ENCODE peak calls at places on chromosomes 6 and 20, in four cellular contexts. D, S, N and M are unnamed samples.

GRCh38 chr20:9408422-9409300 is 105.7 kb upstream of the LAMP5 start:
- DNase-seq in D (no peak), S (no peak), N (no peak), M (no peak)

GRCh38 chr6:32970413-32971244 is 2.2 kb downstream of the BRD2 start:
- DNase-seq in D (peak), S (peak), N (peak), M (peak)

GRCh38 chr6:38603966-38604365 is 35.8 kb downstream of the BTBD9 start:
- DNase-seq in D (no peak), S (no peak), N (no peak), M (no peak)

GRCh38 chr20:35541783-35542662 is at the start of gene ERGIC3:
- DNase-seq in D (peak), S (peak), N (peak), M (peak)

GRCh38 chr6:27138837-27139752 is 108.4 kb upstream of the PRSS16 start:
- DNase-seq in D (peak), S (no peak), N (peak), M (peak)

GRCh38 chr6:135227758-135228157 is 46.6 kb downstream of the MYB start:
- DNase-seq in D (no peak), S (no peak), N (no peak), M (no peak)

GRCh38 chr6:79646006-79646405 is 14.9 kb downstream of the SH3BGRL2 start:
- DNase-seq in D (no peak), S (no peak), N (no peak), M (no peak)

GRCh38 chr6:56349196-56349595 is 101.8 kb upstream of the COL21A1 start:
- DNase-seq in D (no peak), S (no peak), N (no peak), M (no peak)

GRCh38 chr6:29531668-29532067 is 27.9 kb downstream of the UBD start:
- DNase-seq in D (no peak), S (no peak), N (no peak), M (no peak)

GRCh38 chr6:157317129-157317814 is 6.0 kb downstream of the TMEM242 start:
- DNase-seq in D (no peak), S (peak), N (no peak), M (peak)

GRCh38 chr20:36571564-36572504 is 1.6 kb upstream of the TGIF2 start:
- DNase-seq in D (no peak), S (peak), N (no peak), M (no peak)

GRCh38 chr6:150627601-150628012 is 27.9 kb downstream of the PLEKHG1 start:
- DNase-seq in D (no peak), S (no peak), N (no peak), M (no peak)

GRCh38 chr20:62758226-62758912 is 37.9 kb upstream of the MRGBP start:
- DNase-seq in D (no peak), S (no peak), N (no peak), M (no peak)

GRCh38 chr20:2871111-2871465 is 2.2 kb upstream of the PTPRA start:
- DNase-seq in D (no peak), S (no peak), N (no peak), M (no peak)

GRCh38 chr6:7419065-7419464 is 29.5 kb downstream of the RIOK1 start:
- DNase-seq in D (no peak), S (peak), N (no peak), M (no peak)

GRCh38 chr6:13447949-13448724 is 39.3 kb downstream of the GFOD1 start:
- DNase-seq in D (no peak), S (no peak), N (no peak), M (no peak)

GRCh38 chr6:134482585-134483346 is 164.9 kb upstream of the SGK1 start:
- DNase-seq in D (no peak), S (no peak), N (no peak), M (no peak)

GRCh38 chr6:165556116-165556843 is 106.8 kb downstream of the PDE10A start:
- DNase-seq in D (no peak), S (peak), N (no peak), M (no peak)

GRCh38 chr6:34865107-34865506 is 22.7 kb downstream of the TAF11 start:
- DNase-seq in D (no peak), S (no peak), N (peak), M (no peak)

GRCh38 chr6:155026366-155027045 is 31.4 kb downstream of the TIAM2 start:
- DNase-seq in D (no peak), S (peak), N (no peak), M (peak)

GRCh38 chr6:166619912-166620311 is 7.1 kb downstream of the RPS6KA2 start:
- DNase-seq in D (no peak), S (no peak), N (peak), M (no peak)

GRCh38 chr6:15063253-15063853 is 182.5 kb upstream of the JARID2 start:
- DNase-seq in D (no peak), S (peak), N (no peak), M (no peak)

GRCh38 chr6:41508479-41508878 is 37.7 kb upstream of the FOXP4 start:
- DNase-seq in D (no peak), S (no peak), N (no peak), M (no peak)

GRCh38 chr20:967796-968742 is 34.0 kb downstream of the RSPO4 start:
- DNase-seq in D (peak), S (peak), N (peak), M (no peak)

GRCh38 chr20:58714923-58715708 is 22.5 kb downstream of the NPEPL1 start:
- DNase-seq in D (no peak), S (no peak), N (peak), M (no peak)

GRCh38 chr6:139250296-139251274 is 41.2 kb downstream of the TXLNB start:
- DNase-seq in D (no peak), S (peak), N (peak), M (peak)

GRCh38 chr6:157323924-157324276 is 581 bp upstream of the TMEM242 start:
- DNase-seq in D (no peak), S (peak), N (peak), M (peak)

GRCh38 chr20:48739395-48740268 is 88.2 kb downstream of the PREX1 start:
- DNase-seq in D (no peak), S (no peak), N (peak), M (no peak)

GRCh38 chr6:13024616-13025015 is 303.7 kb downstream of the TBC1D7 start:
- DNase-seq in D (no peak), S (no peak), N (no peak), M (no peak)

GRCh38 chr6:20600831-20601230 is 66.6 kb downstream of the CDKAL1 start:
- DNase-seq in D (no peak), S (no peak), N (peak), M (no peak)

GRCh38 chr6:46491201-46491788 is at the start of gene RCAN2:
- DNase-seq in D (no peak), S (peak), N (peak), M (peak)
- TF ChIP-seq PBX3 in D (no peak), S (no peak), N (no peak), M (no peak)

DNA sequence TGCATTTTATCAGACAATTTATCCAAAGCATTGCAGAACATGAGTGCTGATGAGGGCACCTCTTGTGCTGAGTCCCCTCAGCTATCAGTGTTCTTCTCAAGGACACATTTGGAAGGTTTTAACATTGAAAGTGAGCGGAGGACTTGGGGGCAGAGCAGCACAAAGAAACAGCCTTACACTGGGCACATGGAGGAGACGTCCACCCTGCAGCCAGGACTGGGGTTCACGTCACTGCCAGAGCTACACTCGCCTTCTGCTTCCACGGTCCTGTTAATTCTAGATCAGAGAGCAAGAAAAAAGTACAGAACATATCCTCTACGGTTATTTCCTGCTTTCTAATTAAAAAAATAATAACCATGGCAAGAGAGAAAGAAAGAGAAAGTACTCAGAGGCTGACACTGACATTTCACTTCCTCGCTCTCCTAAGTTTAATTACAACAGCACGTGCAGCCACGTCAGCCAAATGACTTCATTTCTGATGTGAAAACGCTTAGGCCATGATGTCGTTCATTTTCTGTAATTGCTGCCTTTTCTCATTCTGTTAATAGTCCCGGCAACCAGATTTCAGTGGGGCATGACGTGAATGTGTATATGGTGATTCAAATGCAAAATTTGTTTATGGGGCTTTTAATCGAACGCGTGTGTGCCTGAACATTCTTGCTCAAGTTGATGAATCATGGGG is 5.1 kb downstream of the PRND start:
- DNase-seq in D (peak), S (no peak), N (no peak), M (no peak)
- TF ChIP-seq PBX3 in D (no peak), S (no peak), N (no peak), M (no peak)

GRCh38 chr20:50436052-50436656 is 74.0 kb upstream of the PTPN1 start:
- DNase-seq in D (no peak), S (no peak), N (no peak), M (no peak)

GRCh38 chr20:50439539-50440453 is 70.4 kb upstream of the PTPN1 start:
- DNase-seq in D (no peak), S (no peak), N (no peak), M (no peak)

GRCh38 chr20:50436696-50437095 is 73.5 kb upstream of the PTPN1 start:
- DNase-seq in D (no peak), S (no peak), N (no peak), M (no peak)

GRCh38 chr20:50435397-50436051 is 74.7 kb upstream of the PTPN1 start:
- DNase-seq in D (no peak), S (no peak), N (no peak), M (no peak)

GRCh38 chr20:50438986-50439407 is 71.2 kb upstream of the PTPN1 start:
- DNase-seq in D (no peak), S (no peak), N (no peak), M (peak)
- TF ChIP-seq PBX3 in D (no peak), S (no peak), N (no peak), M (no peak)

GRCh38 chr6:11618533-11618932 is 81.0 kb downstream of the TMEM170B start:
- DNase-seq in D (peak), S (no peak), N (no peak), M (peak)
- TF ChIP-seq PBX3 in D (no peak), S (no peak), N (no peak), M (no peak)

GRCh38 chr6:89828988-89829590 is 591 bp upstream of the CASP8AP2 start:
- DNase-seq in D (no peak), S (no peak), N (no peak), M (peak)
- TF ChIP-seq PBX3 in D (no peak), S (no peak), N (peak), M (no peak)

GRCh38 chr6:1669996-1670395 is 60.3 kb downstream of the FOXC1 start:
- DNase-seq in D (peak), S (no peak), N (no peak), M (no peak)
- TF ChIP-seq PBX3 in D (no peak), S (no peak), N (no peak), M (no peak)

GRCh38 chr6:39700362-39700761 is 24.8 kb downstream of the KIF6 start:
- DNase-seq in D (no peak), S (no peak), N (no peak), M (no peak)
- TF ChIP-seq PBX3 in D (no peak), S (no peak), N (no peak), M (no peak)

DNA sequence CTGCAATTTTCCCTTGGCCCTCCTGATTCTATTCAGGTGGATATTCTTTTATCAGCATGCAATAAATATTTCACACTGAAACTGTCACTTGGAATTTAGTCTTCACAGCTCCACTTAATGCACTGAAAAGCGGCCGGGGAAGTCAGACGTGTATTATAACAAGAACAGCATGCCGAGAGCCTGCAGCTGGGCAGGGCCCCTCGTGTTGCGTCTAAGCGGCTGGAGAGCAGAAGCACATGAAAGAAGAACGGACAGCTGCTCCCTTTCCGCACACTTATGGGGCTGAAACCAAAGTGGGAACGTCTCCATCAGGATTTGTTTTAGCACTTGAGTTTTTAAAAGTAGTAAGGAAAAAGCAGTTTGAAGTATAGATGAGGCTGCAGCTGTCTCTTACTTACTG is 57.2 kb downstream of the LYRM4 start:
- DNase-seq in D (no peak), S (no peak), N (no peak), M (no peak)
- TF ChIP-seq PBX3 in D (no peak), S (no peak), N (no peak), M (no peak)

GRCh38 chr6:125262026-125263013 is 39.4 kb downstream of the HDDC2 start:
- DNase-seq in D (no peak), S (no peak), N (no peak), M (no peak)
- TF ChIP-seq PBX3 in D (no peak), S (no peak), N (no peak), M (no peak)

DNA sequence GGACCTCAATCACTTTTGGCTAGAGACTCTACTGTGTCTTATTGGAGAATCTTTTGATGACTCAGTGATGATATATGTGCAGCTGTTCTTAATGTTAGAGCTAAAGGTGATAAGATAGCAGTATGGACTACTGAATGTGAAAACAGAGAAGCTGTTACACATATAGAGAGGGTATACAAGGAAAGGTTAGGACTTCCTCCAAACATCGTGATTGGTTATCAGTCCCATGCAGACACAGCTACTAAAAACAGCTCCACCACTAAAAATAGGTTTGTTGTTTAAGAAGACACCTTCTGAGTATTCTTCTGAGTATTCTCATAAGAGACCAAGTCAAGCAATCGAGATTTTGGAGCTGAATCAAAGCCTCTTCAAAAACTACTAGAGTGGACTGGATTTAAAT is 201.0 kb upstream of the SHLD1 start:
- DNase-seq in D (no peak), S (no peak), N (no peak), M (no peak)
- TF ChIP-seq PBX3 in D (no peak), S (no peak), N (no peak), M (no peak)